ENCODE peak calls at places on chromosomes 6 and 20, in four cellular contexts. J is GM23248, E is heart left ventricle, U is heart right ventricle. M is an unnamed sample. For H3K4me1, the result is how much of the 10 kb centered on the place peaks cover.

GRCh38 chr6:167093922-167094432 is 28.9 kb upstream of the CCR6 start:
- DNase-seq in U (no peak), E (no peak), J (peak), M (no peak)

GRCh38 chr6:4703367-4703766 is 72.8 kb upstream of the CDYL start:
- DNase-seq in E (no peak), U (no peak), J (peak), M (no peak)

GRCh38 chr6:160178271-160178670 is 56.7 kb downstream of the SLC22A1 start:
- DNase-seq in J (no peak), E (no peak), U (no peak), M (no peak)

GRCh38 chr20:24650091-24650490 is 180.7 kb downstream of the SYNDIG1 start:
- DNase-seq in J (peak), U (no peak), E (no peak), M (peak)

GRCh38 chr6:139129284-139129683 is 5.6 kb upstream of the HECA start:
- DNase-seq in E (no peak), U (no peak), J (no peak), M (peak)

GRCh38 chr6:145332001-145332400 is 403.3 kb downstream of the EPM2A start:
- DNase-seq in E (no peak), J (no peak), U (no peak), M (no peak)

GRCh38 chr6:158758464-158758863 is 60.7 kb downstream of the EZR start:
- DNase-seq in E (no peak), U (no peak), J (no peak), M (no peak)

GRCh38 chr20:19922716-19923115 is 94.4 kb upstream of the NAA20 start:
- DNase-seq in J (no peak), E (no peak), U (no peak), M (no peak)

GRCh38 chr6:77015350-77015749 is 447.9 kb downstream of the HTR1B start:
- DNase-seq in U (no peak), J (peak), E (no peak), M (no peak)

GRCh38 chr20:2753456-2754040 is 46.9 kb downstream of the CPXM1 start:
- DNase-seq in E (no peak), J (no peak), U (no peak), M (no peak)

GRCh38 chr20:43963872-43964791 is 49.5 kb downstream of the TOX2 start:
- DNase-seq in E (peak), U (peak), J (peak), M (peak)

DNA sequence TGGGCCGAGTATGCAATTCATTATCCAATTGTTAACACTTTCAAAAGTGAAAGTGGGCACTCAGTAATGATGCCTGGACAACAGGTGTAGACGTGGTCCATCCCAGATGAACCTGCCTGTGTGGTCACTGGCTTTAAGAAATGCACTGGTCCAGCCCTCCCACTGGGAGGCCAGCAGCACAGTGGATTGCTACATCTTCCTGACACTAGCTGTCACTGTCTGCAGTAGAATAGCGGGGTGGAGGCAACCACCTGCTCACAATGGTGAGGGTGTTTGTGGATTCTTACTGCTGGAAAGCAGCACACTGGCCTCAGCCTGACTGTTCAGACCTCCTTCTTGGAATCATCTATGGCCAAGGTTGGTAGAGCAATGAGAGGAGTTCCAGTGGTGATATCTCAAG is 228.2 kb upstream of the PLN start:
- DNase-seq in E (no peak), J (no peak), U (no peak), M (no peak)
- H3K4me1 ChIP-seq in E (under half), J (under half), U (under half), M (under half)

GRCh38 chr6:47162793-47163192 is 120.7 kb upstream of the ADGRF1 start:
- DNase-seq in U (no peak), E (no peak), J (no peak), M (no peak)

GRCh38 chr6:47161176-47161687 is 119.1 kb upstream of the ADGRF1 start:
- DNase-seq in E (no peak), U (no peak), J (peak), M (no peak)

GRCh38 chr6:47164877-47165276 is 122.7 kb upstream of the ADGRF1 start:
- DNase-seq in E (no peak), U (no peak), J (no peak), M (no peak)

GRCh38 chr6:47162231-47162630 is 120.1 kb upstream of the ADGRF1 start:
- DNase-seq in U (no peak), J (no peak), E (no peak), M (no peak)

DNA sequence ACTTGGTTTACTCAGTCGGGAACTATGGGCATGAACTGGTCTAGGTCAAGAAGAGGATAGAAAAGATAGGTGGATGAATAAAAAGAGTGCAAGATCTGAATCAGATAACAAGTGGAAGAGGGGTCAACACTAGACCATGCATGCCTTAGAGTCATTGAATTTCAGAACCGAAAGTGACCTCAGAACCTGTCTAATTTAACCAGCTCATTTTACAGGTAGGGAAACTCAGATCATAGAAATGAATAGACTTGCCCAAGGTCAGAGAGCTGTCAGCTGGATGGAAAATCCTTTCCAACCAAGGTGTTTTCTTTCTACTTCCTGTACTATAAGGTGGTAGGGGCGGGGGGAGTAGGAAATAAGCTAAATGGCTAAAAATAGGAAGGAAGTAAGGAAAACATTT is 121.4 kb upstream of the ADGRF1 start:
- DNase-seq in J (no peak), E (no peak), U (no peak), M (no peak)
- H3K4me1 ChIP-seq in J (under half), E (under half), U (under half), M (under half)

GRCh38 chr6:151733680-151734320 is 73.7 kb upstream of the ESR1 start:
- DNase-seq in J (no peak), U (peak), E (no peak), M (no peak)
- H3K4me1 ChIP-seq in J (under half), U (under half), E (under half), M (under half)

GRCh38 chr6:17227403-17227802 is 53.8 kb upstream of the RBM24 start:
- DNase-seq in E (no peak), J (no peak), U (no peak), M (no peak)
- H3K4me1 ChIP-seq in E (under half), J (under half), U (under half), M (under half)

DNA sequence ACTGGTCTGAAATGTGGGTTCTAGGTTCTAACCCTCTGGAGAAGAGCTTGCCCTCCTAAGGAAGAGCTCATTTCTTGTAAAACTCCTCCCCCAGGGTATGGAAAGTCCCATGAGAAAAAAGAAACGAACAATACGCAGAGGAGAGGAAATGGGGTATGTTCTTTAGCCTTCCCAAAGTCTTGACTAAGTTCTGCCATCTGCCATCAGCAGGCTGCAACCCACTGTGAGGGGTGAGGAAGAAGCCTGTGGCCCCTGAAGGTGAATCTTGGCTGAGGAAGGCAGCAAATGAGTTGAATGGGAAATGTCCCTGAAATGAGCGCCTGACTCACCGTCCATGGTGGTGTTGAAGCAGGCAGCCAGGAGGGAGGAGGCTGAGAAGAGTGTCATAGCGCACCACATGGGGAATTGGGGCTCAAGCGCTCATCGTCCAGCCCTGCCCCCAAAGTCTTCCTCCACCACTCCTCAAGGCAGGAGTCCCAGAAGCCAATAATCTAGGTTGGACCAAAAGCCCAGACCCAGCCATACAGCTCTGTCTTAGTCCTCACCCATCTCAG is 10.4 kb upstream of the MATN4 start:
- DNase-seq in U (no peak), E (no peak), J (no peak), M (no peak)
- H3K4me1 ChIP-seq in U (under half), E (under half), J (under half), M (under half)

DNA sequence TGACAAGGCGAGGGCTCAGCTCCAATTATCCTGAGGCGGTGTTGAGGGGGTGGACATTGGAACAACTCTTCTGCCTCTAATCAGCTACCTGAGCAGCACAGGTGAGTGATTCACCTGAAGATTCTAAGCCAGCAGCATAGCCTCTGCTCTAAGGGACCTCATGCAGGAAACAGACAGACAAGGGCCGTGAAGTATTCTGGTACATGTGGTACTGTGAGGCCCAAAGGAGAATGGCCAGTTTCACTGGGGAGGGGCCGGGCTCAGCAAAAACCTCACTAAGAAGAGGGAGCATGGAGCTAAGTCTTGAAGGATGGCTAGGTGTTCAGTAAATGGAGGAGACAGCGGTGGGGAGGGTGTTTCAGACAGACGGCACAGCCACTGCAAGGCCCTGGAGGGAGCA is 58.5 kb upstream of the CCDC167 start:
- DNase-seq in U (no peak), E (no peak), J (no peak), M (no peak)
- H3K4me1 ChIP-seq in U (under half), E (under half), J (under half), M (under half)

GRCh38 chr20:48469026-48469425 is 358.8 kb downstream of the PREX1 start:
- DNase-seq in J (no peak), U (no peak), E (no peak), M (no peak)

GRCh38 chr20:48470141-48470540 is 357.7 kb downstream of the PREX1 start:
- DNase-seq in U (no peak), J (no peak), E (no peak), M (no peak)

GRCh38 chr20:48465271-48465670 is 362.5 kb downstream of the PREX1 start:
- DNase-seq in J (no peak), E (no peak), U (no peak), M (no peak)

GRCh38 chr20:48468571-48468970 is 359.2 kb downstream of the PREX1 start:
- DNase-seq in E (no peak), U (no peak), J (no peak), M (no peak)

GRCh38 chr20:48467622-48468021 is 360.2 kb downstream of the PREX1 start:
- DNase-seq in U (no peak), E (no peak), J (no peak), M (no peak)
- H3K4me1 ChIP-seq in U (under half), E (under half), J (under half), M (under half)